ENCODE peak calls at places on chromosomes 7 and 10, in six cellular contexts. K, E, M, R, U and S are unnamed samples.

GRCh38 chr10:12795723-12796122 is 205.8 kb downstream of the CCDC3 start:
- DNase-seq in M (no peak), R (no peak), E (no peak), K (no peak), U (no peak), S (no peak)

GRCh38 chr10:67788028-67788886 is 49.7 kb downstream of the DNAJC12 start:
- DNase-seq in E (no peak), U (no peak), R (peak), K (peak), M (no peak), S (no peak)

GRCh38 chr10:94627511-94627910 is 56.0 kb upstream of the CYP2C18 start:
- DNase-seq in U (no peak), K (no peak), E (no peak), R (no peak), M (no peak), S (no peak)

GRCh38 chr7:101870361-101871062 is 53.1 kb downstream of the CUX1 start:
- DNase-seq in R (no peak), K (no peak), U (no peak), E (no peak), M (peak), S (peak)

GRCh38 chr10:101858723-101859500 is 15.3 kb upstream of the KCNIP2 start:
- DNase-seq in R (no peak), U (no peak), K (no peak), E (no peak), M (no peak), S (no peak)

GRCh38 chr7:76009672-76010600 is 15.5 kb upstream of the TMEM120A start:
- DNase-seq in E (no peak), K (no peak), M (no peak), R (no peak), U (no peak), S (no peak)

GRCh38 chr10:74151879-74152722 is 1.1 kb downstream of the ADK start:
- DNase-seq in U (no peak), R (no peak), E (no peak), M (no peak), K (no peak), S (no peak)

GRCh38 chr7:75596727-75597614 is 104.9 kb downstream of the SPDYE5 start:
- DNase-seq in R (no peak), K (no peak), M (no peak), E (no peak), U (no peak), S (no peak)

GRCh38 chr7:82234457-82235049 is 209.0 kb downstream of the CACNA2D1 start:
- DNase-seq in K (peak), R (no peak), M (peak), E (peak), U (no peak), S (no peak)

GRCh38 chr7:79893991-79894390 is 240.6 kb upstream of the GNAI1 start:
- DNase-seq in K (peak), E (no peak), U (no peak), R (no peak), M (no peak), S (no peak)

GRCh38 chr10:80100116-80100515 is 21.7 kb downstream of the TMEM254 start:
- DNase-seq in R (no peak), E (no peak), M (no peak), K (no peak), U (peak), S (no peak)

GRCh38 chr7:159317294-159317693 is 172.6 kb upstream of the VIPR2 start:
- DNase-seq in M (no peak), E (no peak), U (no peak), K (no peak), R (no peak), S (no peak)

GRCh38 chr7:97167176-97167575 is 49.7 kb downstream of the SDHAF3 start:
- DNase-seq in R (no peak), U (no peak), E (no peak), K (no peak), M (no peak), S (no peak)

GRCh38 chr7:105871142-105871541 is 5.3 kb downstream of the ATXN7L1 start:
- DNase-seq in U (no peak), M (no peak), K (no peak), R (no peak), E (no peak), S (no peak)

GRCh38 chr7:43647772-43648643 is 65.1 kb downstream of the STK17A start:
- DNase-seq in R (peak), M (peak), E (peak), U (peak), K (peak), S (peak)

GRCh38 chr10:59606551-59606961 is 103.1 kb downstream of the SLC16A9 start:
- DNase-seq in M (no peak), U (no peak), R (no peak), E (no peak), K (peak), S (no peak)

GRCh38 chr7:102205915-102206314 is 80.8 kb upstream of the SH2B2 start:
- DNase-seq in E (no peak), K (no peak), U (no peak), R (no peak), M (no peak), S (no peak)

GRCh38 chr10:86795353-86795752 is 38.9 kb downstream of the BMPR1A start:
- DNase-seq in R (no peak), M (no peak), E (peak), K (peak), U (no peak), S (no peak)

GRCh38 chr7:68009716-68010115 is 1013.1 kb downstream of the TYW1 start:
- DNase-seq in M (no peak), R (no peak), E (no peak), U (no peak), K (peak), S (no peak)

GRCh38 chr10:77510695-77511094 is 126.9 kb downstream of the KCNMA1 start:
- DNase-seq in M (no peak), K (no peak), E (no peak), U (no peak), R (no peak), S (no peak)

GRCh38 chr10:77512219-77512578 is 125.4 kb downstream of the KCNMA1 start:
- DNase-seq in K (no peak), R (no peak), E (no peak), M (no peak), U (no peak), S (no peak)

GRCh38 chr10:77513783-77514331 is 123.8 kb downstream of the KCNMA1 start:
- DNase-seq in U (peak), E (peak), K (peak), R (no peak), M (peak), S (no peak)

GRCh38 chr10:77511498-77512218 is 126.0 kb downstream of the KCNMA1 start:
- DNase-seq in U (no peak), E (no peak), K (no peak), R (no peak), M (no peak), S (no peak)

DNA sequence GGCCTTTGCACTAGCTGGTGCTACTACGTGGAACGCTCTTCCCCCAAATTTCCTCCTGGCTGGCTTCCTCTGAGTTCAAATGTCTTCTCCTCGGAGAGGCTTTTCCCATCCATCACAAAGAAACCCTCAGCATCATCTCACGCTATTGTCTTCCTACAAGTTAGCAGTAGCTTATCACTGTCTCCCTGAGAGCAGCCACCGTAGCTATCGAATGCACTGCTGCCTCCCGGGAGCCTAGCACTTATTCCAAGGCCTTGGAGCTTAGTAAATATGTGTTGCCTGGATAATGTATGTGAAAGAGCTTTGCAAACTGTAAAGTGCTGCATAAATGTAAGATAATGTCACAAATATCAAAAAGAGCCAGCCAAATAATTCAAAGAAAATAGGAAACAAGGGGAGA is 124.4 kb downstream of the KCNMA1 start:
- DNase-seq in U (no peak), M (no peak), R (no peak), K (no peak), E (no peak), S (no peak)
- H3K27ac ChIP-seq in U (no peak), M (no peak), R (no peak), K (no peak), E (no peak), S (peak)

GRCh38 chr7:128069367-128070364 is 38.4 kb upstream of the LRRC4 start:
- DNase-seq in M (no peak), R (no peak), U (no peak), K (no peak), E (no peak), S (no peak)

GRCh38 chr7:128074336-128074735 is 43.1 kb upstream of the LRRC4 start:
- DNase-seq in E (no peak), U (no peak), R (no peak), K (no peak), M (no peak), S (no peak)

GRCh38 chr7:128073671-128074070 is 42.4 kb upstream of the LRRC4 start:
- DNase-seq in R (no peak), K (no peak), E (no peak), M (no peak), U (no peak), S (no peak)

GRCh38 chr7:128071376-128071775 is 40.1 kb upstream of the LRRC4 start:
- DNase-seq in M (no peak), R (no peak), E (no peak), K (no peak), U (no peak), S (no peak)

GRCh38 chr7:128071801-128072200 is 40.6 kb upstream of the LRRC4 start:
- DNase-seq in K (no peak), E (no peak), U (no peak), M (no peak), R (no peak), S (no peak)
- H3K27ac ChIP-seq in K (no peak), E (no peak), U (no peak), M (no peak), R (no peak), S (no peak)

GRCh38 chr10:51405580-51406367 is 293.6 kb downstream of the CSTF2T start:
- DNase-seq in U (peak), K (peak), R (no peak), M (peak), E (no peak), S (no peak)
- H3K27ac ChIP-seq in U (peak), K (no peak), R (peak), M (peak), E (no peak), S (no peak)

GRCh38 chr7:74503061-74503460 is 49.4 kb downstream of the GTF2IRD1 start:
- DNase-seq in K (no peak), E (no peak), M (no peak), U (no peak), R (no peak), S (no peak)
- H3K27ac ChIP-seq in K (no peak), E (no peak), M (peak), U (no peak), R (peak), S (no peak)